ENCODE peak calls at places on chromosomes 16 and 17, in seven cellular contexts. One of them, this sample, is unnamed.
A peak's percentile ranks its signal among the peaks of the same experiment; 100 is the strongest.

GRCh38 chr16:81394966-81395655 is 49.5 kb upstream of the CMIP start:
- DNase-seq in fibroblast of pulmonary artery: peak; percentile 68
- DNase-seq in pancreas: no peak
- DNase-seq in Caco-2: no peak
- DNase-seq in MCF 10A: no peak
- DNase-seq in neural progenitor cell: no peak
- DNase-seq in astrocyte of the spinal cord: no peak
- DNase-seq in this sample: no peak

GRCh38 chr16:84156342-84156784 is 11.3 kb downstream of the DNAAF1 start:
- DNase-seq in pancreas: no peak
- DNase-seq in astrocyte of the spinal cord: no peak
- DNase-seq in Caco-2: no peak
- DNase-seq in neural progenitor cell: no peak
- DNase-seq in fibroblast of pulmonary artery: no peak
- DNase-seq in MCF 10A: no peak
- DNase-seq in this sample: peak; percentile 10

GRCh38 chr17:61411114-61411943 is 11.7 kb downstream of the TBX2 start:
- DNase-seq in neural progenitor cell: peak; percentile 87
- DNase-seq in astrocyte of the spinal cord: peak; percentile 61
- DNase-seq in pancreas: no peak
- DNase-seq in MCF 10A: no peak
- DNase-seq in fibroblast of pulmonary artery: no peak
- DNase-seq in Caco-2: peak; percentile 75
- DNase-seq in this sample: peak; percentile 74

GRCh38 chr16:31331141-31331764 is 23.7 kb upstream of the ITGAX start:
- DNase-seq in fibroblast of pulmonary artery: no peak
- DNase-seq in MCF 10A: no peak
- DNase-seq in neural progenitor cell: peak; percentile 72
- DNase-seq in Caco-2: no peak
- DNase-seq in astrocyte of the spinal cord: no peak
- DNase-seq in pancreas: no peak
- DNase-seq in this sample: no peak

GRCh38 chr17:41624208-41625101 is at the start of gene KRT17:
- DNase-seq in astrocyte of the spinal cord: no peak
- DNase-seq in pancreas: no peak
- DNase-seq in MCF 10A: peak; percentile 93
- DNase-seq in fibroblast of pulmonary artery: no peak
- DNase-seq in neural progenitor cell: no peak
- DNase-seq in Caco-2: no peak
- DNase-seq in this sample: no peak

GRCh38 chr16:106623-107324 is 28.7 kb downstream of the MPG start:
- DNase-seq in astrocyte of the spinal cord: peak; percentile 83
- DNase-seq in Caco-2: peak; percentile 70
- DNase-seq in pancreas: peak; percentile 57
- DNase-seq in MCF 10A: peak; percentile 73
- DNase-seq in fibroblast of pulmonary artery: peak; percentile 90
- DNase-seq in neural progenitor cell: peak; percentile 89
- DNase-seq in this sample: peak; percentile 73

GRCh38 chr16:62194828-62195227 is 158.6 kb upstream of the CDH8 start:
- DNase-seq in neural progenitor cell: no peak
- DNase-seq in fibroblast of pulmonary artery: no peak
- DNase-seq in astrocyte of the spinal cord: no peak
- DNase-seq in Caco-2: no peak
- DNase-seq in MCF 10A: peak; percentile 0
- DNase-seq in pancreas: no peak
- DNase-seq in this sample: no peak

GRCh38 chr17:83053021-83053778 is 26.2 kb upstream of the METRNL start:
- DNase-seq in Caco-2: no peak
- DNase-seq in MCF 10A: no peak
- DNase-seq in pancreas: peak; percentile 18
- DNase-seq in fibroblast of pulmonary artery: no peak
- DNase-seq in neural progenitor cell: peak; percentile 24
- DNase-seq in astrocyte of the spinal cord: no peak
- DNase-seq in this sample: peak; percentile 30

GRCh38 chr16:61050547-61050946 is 985.7 kb downstream of the CDH8 start:
- DNase-seq in fibroblast of pulmonary artery: no peak
- DNase-seq in Caco-2: no peak
- DNase-seq in neural progenitor cell: no peak
- DNase-seq in pancreas: no peak
- DNase-seq in MCF 10A: no peak
- DNase-seq in astrocyte of the spinal cord: no peak
- DNase-seq in this sample: no peak

GRCh38 chr17:78202666-78203065 is 11.4 kb upstream of the BIRC5 start:
- DNase-seq in neural progenitor cell: no peak
- DNase-seq in Caco-2: no peak
- DNase-seq in astrocyte of the spinal cord: no peak
- DNase-seq in pancreas: no peak
- DNase-seq in MCF 10A: no peak
- DNase-seq in fibroblast of pulmonary artery: no peak
- DNase-seq in this sample: no peak

GRCh38 chr16:21277927-21278706 is at the start of gene CRYM:
- DNase-seq in pancreas: peak; percentile 57
- DNase-seq in fibroblast of pulmonary artery: peak; percentile 26
- DNase-seq in neural progenitor cell: peak; percentile 88
- DNase-seq in MCF 10A: no peak
- DNase-seq in astrocyte of the spinal cord: peak; percentile 9
- DNase-seq in Caco-2: peak; percentile 71
- DNase-seq in this sample: no peak

GRCh38 chr17:46832306-46832895 is 13.9 kb upstream of the WNT3 start:
- DNase-seq in Caco-2: no peak
- DNase-seq in fibroblast of pulmonary artery: no peak
- DNase-seq in astrocyte of the spinal cord: no peak
- DNase-seq in MCF 10A: no peak
- DNase-seq in neural progenitor cell: peak; percentile 85
- DNase-seq in pancreas: no peak
- DNase-seq in this sample: no peak
- TF ChIP-seq CTCF in Caco-2: no peak
- TF ChIP-seq CTCF in fibroblast of pulmonary artery: no peak
- TF ChIP-seq CTCF in astrocyte of the spinal cord: no peak
- TF ChIP-seq CTCF in MCF 10A: no peak
- TF ChIP-seq CTCF in neural progenitor cell: no peak
- TF ChIP-seq CTCF in pancreas: no peak
- TF ChIP-seq CTCF in this sample: no peak

GRCh38 chr17:40106760-40107265 is 6.4 kb upstream of the NR1D1 start:
- DNase-seq in MCF 10A: no peak
- DNase-seq in astrocyte of the spinal cord: no peak
- DNase-seq in pancreas: no peak
- DNase-seq in neural progenitor cell: peak; percentile 44
- DNase-seq in fibroblast of pulmonary artery: peak; percentile 31
- DNase-seq in Caco-2: no peak
- DNase-seq in this sample: no peak
- TF ChIP-seq CTCF in MCF 10A: no peak
- TF ChIP-seq CTCF in astrocyte of the spinal cord: no peak
- TF ChIP-seq CTCF in pancreas: no peak
- TF ChIP-seq CTCF in neural progenitor cell: no peak
- TF ChIP-seq CTCF in fibroblast of pulmonary artery: no peak
- TF ChIP-seq CTCF in Caco-2: no peak
- TF ChIP-seq CTCF in this sample: no peak

GRCh38 chr17:14923981-14924380 is 341.1 kb downstream of the PMP22 start:
- DNase-seq in pancreas: no peak
- DNase-seq in MCF 10A: no peak
- DNase-seq in fibroblast of pulmonary artery: peak; percentile 19
- DNase-seq in astrocyte of the spinal cord: peak; percentile 60
- DNase-seq in neural progenitor cell: no peak
- DNase-seq in Caco-2: no peak
- DNase-seq in this sample: peak; percentile 7

GRCh38 chr17:14925498-14925897 is 339.6 kb downstream of the PMP22 start:
- DNase-seq in Caco-2: no peak
- DNase-seq in astrocyte of the spinal cord: no peak
- DNase-seq in fibroblast of pulmonary artery: no peak
- DNase-seq in MCF 10A: no peak
- DNase-seq in neural progenitor cell: no peak
- DNase-seq in pancreas: no peak
- DNase-seq in this sample: no peak

GRCh38 chr17:14926073-14926472 is 339.1 kb downstream of the PMP22 start:
- DNase-seq in fibroblast of pulmonary artery: no peak
- DNase-seq in neural progenitor cell: no peak
- DNase-seq in MCF 10A: no peak
- DNase-seq in pancreas: no peak
- DNase-seq in astrocyte of the spinal cord: no peak
- DNase-seq in Caco-2: no peak
- DNase-seq in this sample: no peak

GRCh38 chr17:14922421-14922820 is 342.7 kb downstream of the PMP22 start:
- DNase-seq in astrocyte of the spinal cord: no peak
- DNase-seq in Caco-2: no peak
- DNase-seq in neural progenitor cell: no peak
- DNase-seq in fibroblast of pulmonary artery: peak; percentile 29
- DNase-seq in MCF 10A: no peak
- DNase-seq in pancreas: peak; percentile 70
- DNase-seq in this sample: peak; percentile 7

GRCh38 chr17:14926526-14927122 is 338.5 kb downstream of the PMP22 start:
- DNase-seq in Caco-2: peak; percentile 32
- DNase-seq in pancreas: peak; percentile 54
- DNase-seq in fibroblast of pulmonary artery: peak; percentile 83
- DNase-seq in astrocyte of the spinal cord: peak; percentile 66
- DNase-seq in MCF 10A: peak; percentile 83
- DNase-seq in neural progenitor cell: peak; percentile 86
- DNase-seq in this sample: peak; percentile 59
- TF ChIP-seq CTCF in Caco-2: peak; percentile 55
- TF ChIP-seq CTCF in pancreas: peak; percentile 36
- TF ChIP-seq CTCF in fibroblast of pulmonary artery: peak; percentile 80
- TF ChIP-seq CTCF in astrocyte of the spinal cord: peak; percentile 69
- TF ChIP-seq CTCF in MCF 10A: peak; percentile 80
- TF ChIP-seq CTCF in neural progenitor cell: peak; percentile 92
- TF ChIP-seq CTCF in this sample: peak; percentile 95

GRCh38 chr16:88697831-88698693 is 8.1 kb downstream of the RNF166 start:
- DNase-seq in astrocyte of the spinal cord: no peak
- DNase-seq in neural progenitor cell: no peak
- DNase-seq in Caco-2: peak; percentile 40
- DNase-seq in pancreas: no peak
- DNase-seq in MCF 10A: no peak
- DNase-seq in fibroblast of pulmonary artery: no peak
- DNase-seq in this sample: no peak
- TF ChIP-seq CTCF in astrocyte of the spinal cord: peak; percentile 49
- TF ChIP-seq CTCF in neural progenitor cell: peak; percentile 51
- TF ChIP-seq CTCF in Caco-2: peak; percentile 80
- TF ChIP-seq CTCF in pancreas: no peak
- TF ChIP-seq CTCF in MCF 10A: peak; percentile 29
- TF ChIP-seq CTCF in fibroblast of pulmonary artery: peak; percentile 22
- TF ChIP-seq CTCF in this sample: peak; percentile 61

DNA sequence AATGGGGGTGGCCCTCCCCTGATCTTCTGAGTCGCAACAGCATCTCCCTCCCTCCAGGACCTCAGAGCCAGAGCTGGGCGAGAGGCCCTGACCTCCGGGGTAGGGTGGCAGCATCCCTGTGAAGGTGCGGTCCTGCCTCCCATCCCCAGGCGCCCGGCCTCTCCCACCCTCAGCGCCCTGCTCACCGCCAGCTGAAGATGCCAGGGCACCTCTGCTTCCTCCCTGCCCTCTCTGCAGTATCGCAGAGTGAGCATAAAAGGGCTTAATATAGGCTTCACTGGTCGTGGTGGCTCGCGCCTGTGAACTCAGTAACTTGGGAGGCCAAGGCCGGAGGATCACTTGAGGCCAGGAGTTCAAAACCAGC is 10.7 kb upstream of the MPP2 start:
- DNase-seq in pancreas: no peak
- DNase-seq in MCF 10A: no peak
- DNase-seq in fibroblast of pulmonary artery: no peak
- DNase-seq in Caco-2: no peak
- DNase-seq in astrocyte of the spinal cord: no peak
- DNase-seq in neural progenitor cell: no peak
- DNase-seq in this sample: no peak
- TF ChIP-seq CTCF in pancreas: no peak
- TF ChIP-seq CTCF in MCF 10A: no peak
- TF ChIP-seq CTCF in fibroblast of pulmonary artery: no peak
- TF ChIP-seq CTCF in Caco-2: no peak
- TF ChIP-seq CTCF in astrocyte of the spinal cord: no peak
- TF ChIP-seq CTCF in neural progenitor cell: no peak
- TF ChIP-seq CTCF in this sample: no peak

DNA sequence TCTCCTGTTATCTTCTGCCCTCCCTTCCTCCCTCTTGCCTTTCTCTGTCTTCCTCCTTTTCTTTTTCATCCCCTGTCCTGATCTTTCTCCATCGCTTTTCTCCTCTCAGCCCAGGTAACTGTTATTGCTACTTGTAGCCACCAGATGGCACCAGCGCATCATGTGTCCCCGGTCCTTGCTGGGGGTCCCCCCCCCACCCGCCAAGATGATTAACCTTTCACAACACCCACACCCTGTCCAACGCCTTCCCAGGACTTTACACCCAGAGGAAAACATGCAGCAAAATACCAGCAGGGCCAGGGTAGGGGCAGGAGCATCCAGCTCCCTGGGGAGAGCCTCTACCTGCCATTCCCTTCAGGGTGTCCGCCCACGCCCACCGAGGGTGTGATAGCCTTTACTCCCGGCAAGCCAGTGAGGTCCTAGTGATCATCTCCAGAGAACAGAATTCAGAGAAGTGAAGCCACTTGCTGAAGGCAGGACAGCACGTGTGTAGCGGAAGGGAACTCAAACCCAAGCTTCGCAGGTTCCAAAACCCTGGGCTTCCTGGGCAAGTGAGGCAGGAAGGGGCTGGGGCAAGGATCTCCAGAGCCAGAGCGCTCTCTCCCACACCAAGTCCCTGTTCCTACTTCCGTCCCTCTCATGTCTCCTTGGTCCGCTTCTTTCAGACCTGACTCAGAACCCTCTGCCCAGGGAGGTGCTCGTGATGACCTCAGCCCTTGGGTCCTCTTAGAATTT is 13.4 kb upstream of the TAC4 start:
- DNase-seq in fibroblast of pulmonary artery: peak; percentile 49
- DNase-seq in astrocyte of the spinal cord: peak; percentile 7
- DNase-seq in MCF 10A: peak; percentile 65
- DNase-seq in Caco-2: peak; percentile 91
- DNase-seq in pancreas: no peak
- DNase-seq in neural progenitor cell: peak; percentile 78
- DNase-seq in this sample: peak; percentile 5
- TF ChIP-seq CTCF in fibroblast of pulmonary artery: peak; percentile 85
- TF ChIP-seq CTCF in astrocyte of the spinal cord: peak; percentile 75
- TF ChIP-seq CTCF in MCF 10A: peak; percentile 89
- TF ChIP-seq CTCF in Caco-2: peak; percentile 99
- TF ChIP-seq CTCF in pancreas: peak; percentile 79
- TF ChIP-seq CTCF in neural progenitor cell: peak; percentile 99
- TF ChIP-seq CTCF in this sample: peak; percentile 94

DNA sequence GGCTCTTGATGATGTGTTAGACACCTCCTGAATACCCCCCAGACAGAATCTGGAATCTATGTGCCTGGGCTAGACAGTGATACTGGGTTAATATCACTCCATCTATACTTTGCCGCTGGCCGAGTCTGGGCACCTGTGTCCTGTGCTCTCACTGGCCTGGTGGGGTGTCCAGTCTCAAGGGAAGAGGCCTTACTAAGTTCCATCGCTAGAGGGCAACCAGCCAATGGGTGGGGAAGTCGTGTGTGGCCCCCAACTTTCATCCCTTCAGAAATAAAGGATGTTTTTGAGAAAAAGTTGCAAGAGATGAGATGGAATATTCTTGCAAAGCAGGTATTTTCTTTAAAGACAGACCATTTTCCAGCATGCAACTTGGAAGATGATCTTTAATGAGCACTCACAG is 1.6 kb upstream of the GLP2R start:
- DNase-seq in astrocyte of the spinal cord: no peak
- DNase-seq in Caco-2: no peak
- DNase-seq in neural progenitor cell: no peak
- DNase-seq in pancreas: no peak
- DNase-seq in fibroblast of pulmonary artery: no peak
- DNase-seq in MCF 10A: no peak
- DNase-seq in this sample: no peak
- TF ChIP-seq CTCF in astrocyte of the spinal cord: no peak
- TF ChIP-seq CTCF in Caco-2: peak; percentile 5
- TF ChIP-seq CTCF in neural progenitor cell: peak; percentile 40
- TF ChIP-seq CTCF in pancreas: no peak
- TF ChIP-seq CTCF in fibroblast of pulmonary artery: no peak
- TF ChIP-seq CTCF in MCF 10A: no peak
- TF ChIP-seq CTCF in this sample: peak; percentile 18

This sample was measured in HFFc6.